ENCODE peak calls at places on chromosome 14, in six cellular contexts. C is K562, W is A549, Q is GM12878, D is HepG2, A is endothelial cell of umbilical vein. K is an unnamed sample.

GRCh38 chr14:55688566-55688965 is 108.6 kb downstream of the KTN1 start:
- DNase-seq in C (no peak), W (no peak), Q (no peak), D (no peak), A (no peak), K (no peak)

GRCh38 chr14:33564774-33565630 is 385.9 kb downstream of the EGLN3 start:
- DNase-seq in C (peak; percentile 49), W (no peak), Q (peak; percentile 57), D (peak; percentile 29), A (peak; percentile 98), K (peak; percentile 57)

GRCh38 chr14:20632448-20632830 is 9.1 kb downstream of the OR6S1 start:
- DNase-seq in C (no peak), W (no peak), Q (no peak), D (no peak), A (no peak), K (peak; percentile 50)

GRCh38 chr14:94918896-94919295 is 149.0 kb upstream of the GSC start:
- DNase-seq in C (no peak), W (no peak), Q (no peak), D (no peak), A (no peak), K (no peak)

GRCh38 chr14:64059454-64060198 is 206.8 kb downstream of the SYNE2 start:
- DNase-seq in C (no peak), W (no peak), Q (no peak), D (peak; percentile 10), A (no peak), K (no peak)

GRCh38 chr14:88364710-88365413 is 20.6 kb upstream of the SPATA7 start:
- DNase-seq in C (no peak), W (no peak), Q (no peak), D (no peak), A (no peak), K (no peak)

GRCh38 chr14:106876711-106877110 is 1350.3 kb downstream of the TMEM121 start:
- DNase-seq in C (no peak), W (no peak), Q (no peak), D (no peak), A (no peak), K (no peak)

GRCh38 chr14:72516936-72517408 is 376.9 kb downstream of the DPF3 start:
- DNase-seq in C (peak; percentile 70), W (no peak), Q (peak; percentile 53), D (peak; percentile 46), A (peak; percentile 83), K (peak; percentile 72)

GRCh38 chr14:34754687-34755086 is 40.3 kb upstream of the CFL2 start:
- DNase-seq in C (no peak), W (no peak), Q (no peak), D (no peak), A (no peak), K (no peak)

GRCh38 chr14:75518625-75519024 is 3.6 kb upstream of the BATF start:
- DNase-seq in C (peak; percentile 53), W (no peak), Q (no peak), D (peak; percentile 41), A (peak; percentile 23), K (peak; percentile 71)

GRCh38 chr14:85974602-85975001 is 444.7 kb downstream of the FLRT2 start:
- DNase-seq in C (no peak), W (no peak), Q (no peak), D (no peak), A (no peak), K (no peak)

GRCh38 chr14:28577711-28578131 is 188.9 kb upstream of the FOXG1 start:
- DNase-seq in C (no peak), W (no peak), Q (no peak), D (no peak), A (peak; percentile 12), K (no peak)

GRCh38 chr14:71629765-71630502 is 302.3 kb upstream of the RGS6 start:
- DNase-seq in C (no peak), W (no peak), Q (no peak), D (no peak), A (peak; percentile 44), K (no peak)

GRCh38 chr14:81716953-81717352 is 183.3 kb upstream of the SEL1L start:
- DNase-seq in C (no peak), W (no peak), Q (no peak), D (no peak), A (no peak), K (no peak)

GRCh38 chr14:101495827-101496778 is 65.2 kb upstream of the DIO3 start:
- DNase-seq in C (no peak), W (no peak), Q (no peak), D (peak; percentile 9), A (no peak), K (no peak)

DNA sequence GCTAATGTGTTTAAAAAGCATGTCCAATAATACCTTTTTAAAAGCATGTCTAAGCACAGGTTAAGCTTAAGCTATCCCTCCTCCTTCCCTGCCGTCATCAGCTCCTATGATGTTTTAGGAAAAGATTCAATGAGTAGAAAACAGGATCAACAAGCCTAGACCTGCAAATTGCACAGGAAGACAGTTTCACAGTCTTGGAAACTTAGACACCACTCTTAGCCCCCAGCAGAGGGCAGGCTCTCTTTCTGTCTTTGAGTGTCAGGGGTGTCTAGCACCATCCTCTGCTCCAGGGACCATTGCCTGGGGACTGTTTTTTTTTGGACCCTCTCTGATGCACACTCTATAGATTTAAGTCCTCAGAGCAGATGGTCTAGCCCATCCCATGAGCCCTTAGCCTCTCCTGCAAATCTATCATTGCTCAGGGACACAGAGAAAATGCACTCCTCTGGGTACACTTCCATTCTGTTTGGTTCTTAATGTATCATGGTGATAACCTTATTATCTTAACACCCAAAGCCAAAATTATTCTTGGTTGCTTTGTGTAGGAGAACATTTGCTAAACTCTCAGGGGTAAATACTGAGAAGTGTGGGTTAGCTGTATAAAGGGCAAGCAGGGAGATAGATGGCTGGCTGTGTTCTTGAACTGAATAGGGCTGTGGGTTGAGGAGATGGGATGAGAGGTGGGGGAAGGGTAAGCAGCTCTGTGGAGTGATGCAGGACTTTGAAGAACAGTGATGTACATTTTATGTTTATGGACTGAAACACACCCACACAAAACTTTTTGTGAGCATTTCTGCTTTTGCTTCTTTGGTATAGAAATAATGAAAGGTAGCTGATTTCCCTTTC is 259.9 kb upstream of the DDHD1 start:
- DNase-seq in C (no peak), W (no peak), Q (no peak), D (peak; percentile 30), A (peak; percentile 26), K (peak; percentile 9)
- TF ChIP-seq MAX in C (no peak), W (no peak), Q (no peak), D (no peak), A (no peak), K (no peak)

DNA sequence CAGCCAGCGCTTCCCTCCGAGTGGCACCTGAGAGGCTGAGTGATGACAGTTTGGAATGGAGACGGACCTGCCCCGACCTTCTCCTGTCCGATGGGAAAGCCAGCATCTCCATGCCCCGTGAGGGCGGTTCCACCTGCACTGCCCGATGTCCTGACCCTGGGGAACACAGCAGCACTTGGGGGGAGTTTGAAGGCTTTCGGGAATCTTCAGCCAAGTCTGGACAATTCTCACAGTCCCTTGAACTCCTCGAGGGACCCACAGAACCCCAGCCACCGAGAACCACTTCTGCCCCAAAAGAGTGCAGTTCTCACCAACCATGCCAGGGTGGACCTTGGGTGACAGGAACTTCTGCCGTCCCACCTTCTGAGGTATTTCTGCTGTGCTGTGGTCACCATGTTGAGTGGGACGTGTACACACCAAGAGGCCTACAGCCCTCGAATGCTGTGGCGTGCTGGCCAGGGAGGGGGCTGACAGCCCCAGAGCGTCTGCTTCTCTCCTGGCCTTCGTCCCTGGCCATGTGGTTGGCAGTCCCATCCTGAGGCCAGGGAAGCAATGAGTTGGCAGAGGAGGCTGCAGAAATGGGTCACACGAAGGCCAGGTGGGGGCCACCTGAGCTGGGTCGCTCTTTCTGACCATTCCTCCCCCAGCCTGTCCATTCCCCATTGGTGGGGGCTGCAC is 1.0 kb downstream of the CLBA1 start:
- DNase-seq in C (no peak), W (no peak), Q (no peak), D (no peak), A (no peak), K (no peak)
- H3K4me3 ChIP-seq in C (peak overlapping the region; percentile 63), W (peak overlapping the region; percentile 87), Q (peak overlapping the region; percentile 74), D (peak overlapping the region; percentile 62), A (no peak overlapping the region), K (peak overlapping the region; percentile 52)

GRCh38 chr14:35944847-35945246 is 118.7 kb downstream of the BRMS1L start:
- DNase-seq in C (peak; percentile 5), W (peak; percentile 31), Q (no peak), D (peak; percentile 57), A (no peak), K (peak; percentile 13)
- TF ChIP-seq MYC in C (no peak), W (no peak), Q (no peak), D (no peak), A (no peak), K (no peak)

GRCh38 chr14:44035707-44036106 is 471.4 kb downstream of the FSCB start:
- DNase-seq in C (no peak), W (no peak), Q (no peak), D (no peak), A (no peak), K (no peak)

GRCh38 chr14:44027397-44027796 is 479.7 kb downstream of the FSCB start:
- DNase-seq in C (no peak), W (no peak), Q (no peak), D (no peak), A (no peak), K (peak; percentile 3)

GRCh38 chr14:44030963-44031362 is 476.1 kb downstream of the FSCB start:
- DNase-seq in C (no peak), W (no peak), Q (no peak), D (no peak), A (no peak), K (no peak)

DNA sequence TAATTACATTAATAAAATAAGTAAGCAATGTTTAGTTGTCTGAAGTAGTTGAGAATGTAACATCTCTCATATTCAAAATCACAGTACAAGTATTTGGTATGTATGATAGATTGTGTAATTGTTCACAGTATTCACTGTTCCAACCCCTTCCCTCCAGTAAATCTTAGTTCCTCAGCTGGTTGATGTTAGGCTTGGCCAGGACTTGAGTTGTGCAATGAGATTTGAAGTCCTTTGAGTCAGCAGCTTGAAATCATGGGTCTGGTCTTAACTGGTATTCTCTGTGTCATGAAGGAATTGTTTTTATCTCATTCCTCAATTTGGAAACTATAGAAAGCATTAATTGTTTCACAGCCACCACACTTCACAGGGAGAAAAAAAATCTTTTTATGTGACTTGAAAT is 477.1 kb downstream of the FSCB start:
- DNase-seq in C (no peak), W (no peak), Q (no peak), D (no peak), A (no peak), K (peak; percentile 2)
- TF ChIP-seq MAX in C (no peak), W (no peak), Q (no peak), D (no peak), A (no peak), K (no peak)

GRCh38 chr14:89489796-89490506 is 72.9 kb upstream of the FOXN3 start:
- DNase-seq in C (no peak), W (no peak), Q (no peak), D (no peak), A (no peak), K (no peak)
- H3K4me3 ChIP-seq in C (no peak overlapping the region), W (no peak overlapping the region), Q (no peak overlapping the region), D (no peak overlapping the region), A (no peak overlapping the region), K (no peak overlapping the region)

GRCh38 chr14:65425885-65426284 is 13.4 kb downstream of the FUT8 start:
- DNase-seq in C (no peak), W (no peak), Q (peak; percentile 66), D (no peak), A (no peak), K (no peak)
- TF ChIP-seq MYC in C (no peak), W (no peak), Q (no peak), D (no peak), A (no peak), K (no peak)

K was measured in NB4.